ENCODE peak calls at places on chromosomes 16 and 17, in eight cellular contexts. V is SW 1271; W is kidney glomerular epithelial cell; M is COR-L47; P is stimulated activated CD4-positive, alpha-beta T cell treated with anti-CD3 and anti-CD28 coated beads, Interleukin-1b, Interleukin-23, amount 100 ng/mL, for 48 hours; A is A549; Z is uterus; B is ureter. C is an unnamed sample.

GRCh38 chr17:80895366-80895765 is 96.3 kb upstream of the CHMP6 start:
- DNase-seq in B (no peak), M (no peak), W (no peak), Z (no peak), A (no peak), P (no peak), V (no peak), C (no peak)

GRCh38 chr17:34414338-34414737 is 51.3 kb upstream of the CCL1 start:
- DNase-seq in Z (no peak), W (no peak), B (no peak), P (no peak), M (no peak), A (no peak), V (no peak), C (no peak)

GRCh38 chr16:30065943-30066881 is 652 bp downstream of the ALDOA start:
- DNase-seq in A (peak), B (no peak), W (no peak), Z (no peak), V (no peak), M (no peak), P (peak), C (no peak)

GRCh38 chr17:77886387-77886728 is 72.1 kb upstream of the TNRC6C start:
- DNase-seq in B (no peak), V (no peak), M (no peak), W (no peak), A (peak), Z (peak), P (peak), C (no peak)

GRCh38 chr16:24088767-24089166 is 167.4 kb upstream of the CACNG3 start:
- DNase-seq in M (no peak), A (no peak), B (no peak), W (no peak), P (peak), Z (no peak), V (no peak), C (no peak)

GRCh38 chr17:33494156-33494555 is 201.1 kb upstream of the ASIC2 start:
- DNase-seq in B (no peak), Z (no peak), W (peak), V (no peak), M (no peak), P (no peak), A (no peak), C (no peak)

GRCh38 chr17:73635101-73635767 is 9.0 kb downstream of the SDK2 start:
- DNase-seq in V (no peak), A (no peak), P (no peak), B (no peak), Z (no peak), W (no peak), M (no peak), C (no peak)

GRCh38 chr16:47634126-47634525 is 173.0 kb downstream of the PHKB start:
- DNase-seq in M (no peak), B (no peak), V (no peak), Z (no peak), A (peak), W (no peak), P (no peak), C (no peak)

GRCh38 chr16:69930117-69930776 is 20.9 kb upstream of the CLEC18A start:
- DNase-seq in P (peak), A (peak), W (peak), B (no peak), M (peak), V (no peak), Z (peak), C (peak)

GRCh38 chr16:76656951-76657498 is 379.8 kb downstream of the CNTNAP4 start:
- DNase-seq in M (no peak), B (no peak), Z (no peak), V (no peak), A (no peak), W (no peak), P (no peak), C (no peak)